ENCODE peak calls at places on chromosomes 5 and 9, in four cellular contexts. One of them, this sample, is unnamed.

GRCh38 chr5:150639751-150640150 is 709 bp upstream of the SYNPO start:
- DNase-seq in HEK293T: no peak
- DNase-seq in hippocampal formation: no peak
- DNase-seq in uterus: no peak
- DNase-seq in this sample: peak

GRCh38 chr9:14441976-14442651 is 128.2 kb upstream of the NFIB start:
- DNase-seq in uterus: no peak
- DNase-seq in HEK293T: no peak
- DNase-seq in hippocampal formation: no peak
- DNase-seq in this sample: no peak

GRCh38 chr5:138452720-138453119 is 12.6 kb upstream of the EGR1 start:
- DNase-seq in uterus: no peak
- DNase-seq in HEK293T: no peak
- DNase-seq in hippocampal formation: no peak
- DNase-seq in this sample: no peak

GRCh38 chr9:109517798-109518435 is 19.8 kb upstream of the PTPN3 start:
- DNase-seq in uterus: no peak
- DNase-seq in hippocampal formation: no peak
- DNase-seq in HEK293T: no peak
- DNase-seq in this sample: no peak

GRCh38 chr5:50476549-50476948 is 35.5 kb upstream of the EMB start:
- DNase-seq in HEK293T: no peak
- DNase-seq in uterus: no peak
- DNase-seq in hippocampal formation: no peak
- DNase-seq in this sample: no peak

GRCh38 chr5:74685979-74686631 is 1.1 kb downstream of the HEXB start:
- DNase-seq in HEK293T: no peak
- DNase-seq in hippocampal formation: no peak
- DNase-seq in uterus: no peak
- DNase-seq in this sample: peak

GRCh38 chr5:38453506-38453905 is 102.9 kb downstream of the LIFR start:
- DNase-seq in HEK293T: no peak
- DNase-seq in uterus: no peak
- DNase-seq in hippocampal formation: no peak
- DNase-seq in this sample: no peak

GRCh38 chr5:171390883-171391677 is 3.4 kb downstream of the NPM1 start:
- DNase-seq in hippocampal formation: no peak
- DNase-seq in uterus: no peak
- DNase-seq in HEK293T: no peak
- DNase-seq in this sample: no peak

GRCh38 chr9:2012347-2012746 is 2.8 kb upstream of the SMARCA2 start:
- DNase-seq in hippocampal formation: no peak
- DNase-seq in HEK293T: no peak
- DNase-seq in uterus: no peak
- DNase-seq in this sample: no peak

GRCh38 chr5:75016896-75017295 is 35.5 kb downstream of the GCNT4 start:
- DNase-seq in hippocampal formation: no peak
- DNase-seq in HEK293T: no peak
- DNase-seq in uterus: no peak
- DNase-seq in this sample: no peak

GRCh38 chr5:375921-376871 is 54.7 kb downstream of the AHRR start:
- DNase-seq in hippocampal formation: no peak
- DNase-seq in uterus: no peak
- DNase-seq in HEK293T: no peak
- DNase-seq in this sample: no peak

GRCh38 chr5:30804739-30805313 is 388.7 kb upstream of the CDH6 start:
- DNase-seq in uterus: no peak
- DNase-seq in HEK293T: no peak
- DNase-seq in hippocampal formation: no peak
- DNase-seq in this sample: no peak

GRCh38 chr5:151523335-151523734 is 67.8 kb downstream of the FAT2 start:
- DNase-seq in HEK293T: peak
- DNase-seq in uterus: no peak
- DNase-seq in hippocampal formation: no peak
- DNase-seq in this sample: peak

GRCh38 chr5:171315386-171315891 is 6.4 kb downstream of the TLX3 start:
- DNase-seq in HEK293T: no peak
- DNase-seq in hippocampal formation: no peak
- DNase-seq in uterus: no peak
- DNase-seq in this sample: no peak

GRCh38 chr5:87243161-87243877 is 24.4 kb upstream of the RASA1 start:
- DNase-seq in uterus: no peak
- DNase-seq in hippocampal formation: no peak
- DNase-seq in HEK293T: no peak
- DNase-seq in this sample: peak

GRCh38 chr9:132182609-132183073 is 20.8 kb downstream of the NTNG2 start:
- DNase-seq in hippocampal formation: peak
- DNase-seq in uterus: peak
- DNase-seq in HEK293T: peak
- DNase-seq in this sample: no peak

GRCh38 chr5:33482335-33482734 is 41.6 kb downstream of the TARS1 start:
- DNase-seq in hippocampal formation: no peak
- DNase-seq in uterus: no peak
- DNase-seq in HEK293T: no peak
- DNase-seq in this sample: no peak

GRCh38 chr5:80487829-80488708 is at the start of gene FAM151B:
- DNase-seq in uterus: peak
- DNase-seq in hippocampal formation: peak
- DNase-seq in HEK293T: peak
- DNase-seq in this sample: peak

GRCh38 chr9:75910716-75911115 is 20.2 kb downstream of the PCSK5 start:
- DNase-seq in uterus: no peak
- DNase-seq in hippocampal formation: no peak
- DNase-seq in HEK293T: no peak
- DNase-seq in this sample: no peak

GRCh38 chr5:178111925-178112324 is 1.4 kb upstream of the N4BP3 start:
- DNase-seq in uterus: no peak
- DNase-seq in HEK293T: no peak
- DNase-seq in hippocampal formation: no peak
- DNase-seq in this sample: no peak

GRCh38 chr5:160959804-160960203 is 107.8 kb upstream of the ATP10B start:
- DNase-seq in HEK293T: no peak
- DNase-seq in hippocampal formation: no peak
- DNase-seq in uterus: no peak
- DNase-seq in this sample: no peak

GRCh38 chr5:138954257-138955012 is 79.3 kb upstream of the LRRTM2 start:
- DNase-seq in uterus: no peak
- DNase-seq in hippocampal formation: no peak
- DNase-seq in HEK293T: no peak
- DNase-seq in this sample: no peak

GRCh38 chr9:107739601-107740082 is 250.1 kb upstream of the KLF4 start:
- DNase-seq in HEK293T: no peak
- DNase-seq in hippocampal formation: peak
- DNase-seq in uterus: peak
- DNase-seq in this sample: no peak

GRCh38 chr5:133696782-133697507 is 84.6 kb upstream of the FSTL4 start:
- DNase-seq in hippocampal formation: peak
- DNase-seq in HEK293T: no peak
- DNase-seq in uterus: no peak
- DNase-seq in this sample: no peak

GRCh38 chr5:127586371-127586770 is 62.5 kb upstream of the CTXN3 start:
- DNase-seq in HEK293T: no peak
- DNase-seq in hippocampal formation: no peak
- DNase-seq in uterus: no peak
- DNase-seq in this sample: no peak

GRCh38 chr9:107068581-107068980 is 205.6 kb downstream of the ZNF462 start:
- DNase-seq in uterus: no peak
- DNase-seq in HEK293T: no peak
- DNase-seq in hippocampal formation: no peak
- DNase-seq in this sample: no peak

GRCh38 chr5:52783226-52783959 is 4.3 kb upstream of the ITGA1 start:
- DNase-seq in uterus: no peak
- DNase-seq in hippocampal formation: no peak
- DNase-seq in HEK293T: no peak
- DNase-seq in this sample: peak

GRCh38 chr9:88954073-88954472 is 37.2 kb upstream of the S1PR3 start:
- DNase-seq in hippocampal formation: no peak
- DNase-seq in HEK293T: no peak
- DNase-seq in uterus: no peak
- DNase-seq in this sample: no peak

GRCh38 chr9:27541740-27542139 is 12.1 kb upstream of the MOB3B start:
- DNase-seq in HEK293T: no peak
- DNase-seq in uterus: no peak
- DNase-seq in hippocampal formation: no peak
- DNase-seq in this sample: no peak

This sample was measured in dermis microvascular lymphatic vessel endothelial cell.